ENCODE peak calls at places on chromosomes 4 and X, in six cellular contexts. M, G, N, O, X and U are unnamed samples.
A peak's percentile ranks its signal among the peaks of the same experiment; 100 is the strongest.

GRCh38 chr4:110332483-110332882 is 134.1 kb upstream of the ELOVL6 start:
- DNase-seq in M (peak; percentile 41), X (no peak), O (no peak), N (no peak), G (no peak), U (no peak)

GRCh38 chr4:152983774-152984411 is 47.8 kb downstream of the FHDC1 start:
- DNase-seq in X (peak; percentile 56), N (peak; percentile 46), O (no peak), G (peak; percentile 26), M (peak; percentile 94), U (no peak)

GRCh38 chr4:6852582-6852981 is 57.0 kb upstream of the TBC1D14 start:
- DNase-seq in G (no peak), N (no peak), X (no peak), O (no peak), M (no peak), U (no peak)

GRCh38 chr4:8333726-8334460 is 64.3 kb downstream of the HTRA3 start:
- DNase-seq in N (no peak), M (no peak), O (no peak), X (no peak), G (no peak), U (no peak)

GRCh38 chr4:8874896-8875680 is 3.4 kb upstream of the HMX1 start:
- DNase-seq in X (no peak), G (no peak), O (no peak), N (no peak), M (no peak), U (no peak)

GRCh38 chrX:139691843-139692505 is 16.0 kb downstream of the MCF2 start:
- DNase-seq in X (no peak), O (no peak), G (no peak), M (peak; percentile 18), N (peak; percentile 2), U (no peak)

GRCh38 chr4:183455431-183456145 is 11.2 kb downstream of the CDKN2AIP start:
- DNase-seq in N (no peak), G (no peak), O (no peak), M (peak; percentile 64), X (peak; percentile 38), U (no peak)

GRCh38 chr4:15336410-15337184 is 91.2 kb upstream of the C1QTNF7 start:
- DNase-seq in G (peak; percentile 83), X (peak; percentile 86), O (no peak), M (peak; percentile 86), N (peak; percentile 63), U (peak; percentile 76)

GRCh38 chrX:70262952-70263567 is 3.1 kb upstream of the P2RY4 start:
- DNase-seq in M (peak; percentile 18), N (peak; percentile 48), X (peak; percentile 20), G (peak; percentile 43), O (no peak), U (no peak)

GRCh38 chr4:102843938-102844337 is 16.6 kb upstream of the UBE2D3 start:
- DNase-seq in O (no peak), M (no peak), G (peak; percentile 18), X (no peak), N (no peak), U (no peak)

GRCh38 chr4:168076989-168077725 is 15.2 kb upstream of the ANXA10 start:
- DNase-seq in X (peak; percentile 81), O (peak; percentile 46), M (peak; percentile 53), G (peak; percentile 71), N (peak; percentile 84), U (peak; percentile 44)

GRCh38 chr4:8371251-8371995 is 69.1 kb downstream of the ACOX3 start:
- DNase-seq in G (no peak), N (no peak), X (no peak), M (no peak), O (no peak), U (no peak)

GRCh38 chr4:48340276-48340904 is 939 bp upstream of the SLAIN2 start:
- DNase-seq in X (peak; percentile 59), M (peak; percentile 81), O (no peak), G (peak; percentile 55), N (peak; percentile 75), U (peak; percentile 34)

GRCh38 chr4:57137261-57137660 is 27.1 kb upstream of the IGFBP7 start:
- DNase-seq in O (no peak), M (peak; percentile 68), X (no peak), N (no peak), G (no peak), U (no peak)

GRCh38 chr4:120156115-120156718 is 89.6 kb upstream of the MAD2L1 start:
- DNase-seq in O (no peak), G (peak; percentile 73), M (peak; percentile 69), N (peak; percentile 86), X (peak; percentile 38), U (peak; percentile 49)

GRCh38 chr4:88277711-88278025 is 6.7 kb downstream of the PPM1K start:
- DNase-seq in M (no peak), N (no peak), O (no peak), G (no peak), X (no peak), U (no peak)

GRCh38 chrX:101220881-101221280 is 1.3 kb downstream of the DRP2 start:
- DNase-seq in O (no peak), G (no peak), N (no peak), M (no peak), X (no peak), U (no peak)

GRCh38 chrX:17674611-17675010 is 62.7 kb upstream of the SCML1 start:
- DNase-seq in M (peak; percentile 22), G (no peak), X (no peak), O (no peak), N (peak; percentile 33), U (no peak)

GRCh38 chr4:104938624-104939023 is 208.1 kb upstream of the TET2 start:
- DNase-seq in M (no peak), X (no peak), N (no peak), O (no peak), G (no peak), U (no peak)

GRCh38 chrX:12304261-12304660 is 166.0 kb downstream of the FRMPD4 start:
- DNase-seq in M (no peak), G (peak; percentile 1), N (peak; percentile 60), X (peak; percentile 53), O (no peak), U (no peak)

GRCh38 chr4:144648042-144648441 is 2.1 kb downstream of the HHIP start:
- DNase-seq in G (no peak), N (no peak), O (no peak), M (no peak), X (no peak), U (no peak)

GRCh38 chr4:174318829-174319764 is 35.4 kb downstream of the CEP44 start:
- DNase-seq in M (peak; percentile 36), O (no peak), G (peak; percentile 55), N (peak; percentile 59), X (no peak), U (no peak)

GRCh38 chrX:12970691-12971202 is 4.2 kb upstream of the TMSB4X start:
- DNase-seq in G (peak; percentile 73), X (no peak), N (peak; percentile 77), O (no peak), M (peak; percentile 68), U (no peak)

GRCh38 chr4:98851806-98852205 is 77.1 kb downstream of the EIF4E start:
- DNase-seq in O (no peak), G (peak; percentile 90), X (peak; percentile 29), N (peak; percentile 53), M (peak; percentile 45), U (peak; percentile 15)

GRCh38 chrX:139290310-139290709 is 240.2 kb upstream of the F9 start:
- DNase-seq in N (no peak), M (peak; percentile 74), X (no peak), G (no peak), O (no peak), U (no peak)

GRCh38 chr4:8727131-8727530 is 134.6 kb downstream of the CPZ start:
- DNase-seq in N (no peak), M (no peak), X (no peak), O (no peak), G (no peak), U (no peak)

GRCh38 chrX:37746268-37746931 is 33.5 kb upstream of the CYBB start:
- DNase-seq in O (no peak), X (no peak), M (peak; percentile 28), G (no peak), N (no peak), U (no peak)

GRCh38 chr4:4859799-4860380 is 425 bp downstream of the MSX1 start:
- DNase-seq in X (no peak), G (no peak), M (no peak), O (no peak), N (no peak), U (no peak)

GRCh38 chr4:4860803-4861591 is 1.5 kb downstream of the MSX1 start:
- DNase-seq in M (no peak), N (peak; percentile 29), X (peak; percentile 7), G (no peak), O (no peak), U (no peak)

GRCh38 chr4:4859010-4859798 is at the start of gene MSX1:
- DNase-seq in X (peak; percentile 72), M (peak; percentile 84), O (peak; percentile 82), N (peak; percentile 87), G (peak; percentile 90), U (peak; percentile 18)

GRCh38 chr4:4861592-4862551 is 2.4 kb downstream of the MSX1 start:
- DNase-seq in O (no peak), G (no peak), N (no peak), M (no peak), X (no peak), U (no peak)

GRCh38 chr4:4860381-4860802 is 927 bp downstream of the MSX1 start:
- DNase-seq in X (peak; percentile 33), O (no peak), G (peak; percentile 44), M (no peak), N (peak; percentile 26), U (no peak)
- TF ChIP-seq CTCF in X (peak; percentile 6), O (no peak), G (no peak), M (no peak), N (no peak), U (no peak)

GRCh38 chrX:102650903-102651241 is 411 bp upstream of the GPRASP1 start:
- DNase-seq in O (no peak), X (no peak), G (no peak), N (no peak), M (no peak), U (no peak)
- H3K27ac ChIP-seq in O (no peak overlapping the region), X (no peak overlapping the region), G (no peak overlapping the region), N (no peak overlapping the region), M (no peak overlapping the region), U (no peak overlapping the region)

GRCh38 chr4:3573131-3573530 is 40.9 kb upstream of the LRPAP1 start:
- DNase-seq in G (no peak), O (no peak), X (no peak), M (no peak), N (no peak), U (no peak)

GRCh38 chr4:3571921-3572320 is 39.7 kb upstream of the LRPAP1 start:
- DNase-seq in X (no peak), G (no peak), M (no peak), O (no peak), N (no peak), U (no peak)

DNA sequence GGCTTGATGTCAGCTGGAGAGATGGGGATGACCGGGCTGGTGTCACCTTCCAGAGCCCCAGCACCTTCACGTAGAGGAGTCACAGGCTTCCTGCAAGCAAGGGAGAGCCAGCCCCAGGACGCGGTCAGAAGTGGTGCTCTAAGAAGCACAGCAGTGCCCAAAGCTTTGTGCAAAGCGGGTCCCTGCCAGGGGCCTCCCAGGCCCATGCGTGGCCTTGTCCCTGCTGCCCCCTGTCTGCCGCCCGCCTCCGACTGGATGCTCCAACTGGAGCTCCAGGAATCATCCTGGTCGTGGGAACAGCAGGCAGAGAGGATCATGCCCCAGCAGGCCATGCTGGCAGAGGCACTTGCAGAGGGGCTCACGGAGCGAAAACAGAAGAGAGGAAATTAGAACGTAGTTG is 40.1 kb upstream of the LRPAP1 start:
- DNase-seq in X (no peak), G (no peak), M (no peak), N (no peak), O (no peak), U (no peak)
- H3K27me3 ChIP-seq in X (no peaks in the 10 kb centered on the region), G (no peaks in the 10 kb centered on the region), M (no peaks in the 10 kb centered on the region), N (no peaks in the 10 kb centered on the region), O (no peaks in the 10 kb centered on the region), U (no peaks in the 10 kb centered on the region)

GRCh38 chrX:79477691-79478090 is 110.6 kb upstream of the ITM2A start:
- DNase-seq in N (no peak), M (no peak), G (peak; percentile 23), O (no peak), X (no peak), U (no peak)
- TF ChIP-seq CTCF in N (no peak), M (no peak), G (peak; percentile 47), O (no peak), X (no peak), U (no peak)